ENCODE peak calls at places on chromosomes 16 and 17, in five cellular contexts. Z, M, Q, C and E are unnamed samples.
A peak's percentile ranks its signal among the peaks of the same experiment; 100 is the strongest.

GRCh38 chr17:41873559-41874292 is 8.5 kb upstream of the KLHL11 start:
- DNase-seq in M (no peak), Z (no peak), C (no peak), Q (no peak), E (no peak)

GRCh38 chr17:79340286-79340685 is 265.7 kb downstream of the ENGASE start:
- DNase-seq in M (no peak), C (no peak), Q (no peak), Z (no peak), E (no peak)

GRCh38 chr16:89094252-89094901 is 725 bp downstream of the ACSF3 start:
- DNase-seq in M (no peak), Q (no peak), Z (no peak), C (no peak), E (no peak)

GRCh38 chr17:77728871-77729270 is 229.6 kb upstream of the TNRC6C start:
- DNase-seq in Q (peak; percentile 18), C (no peak), M (no peak), Z (no peak), E (no peak)

GRCh38 chr17:6070895-6071511 is 824 bp downstream of the WSCD1 start:
- DNase-seq in M (no peak), Q (no peak), C (no peak), Z (no peak), E (no peak)

GRCh38 chr17:1762906-1763829 is 1.3 kb downstream of the SERPINF1 start:
- DNase-seq in Q (no peak), Z (no peak), C (no peak), M (peak; percentile 92), E (no peak)

GRCh38 chr16:86171329-86171728 is 272.4 kb downstream of the IRF8 start:
- DNase-seq in C (no peak), Q (no peak), Z (no peak), M (peak; percentile 15), E (no peak)

GRCh38 chr16:12646490-12647274 is 157.0 kb downstream of the CPPED1 start:
- DNase-seq in M (no peak), Q (peak; percentile 77), Z (no peak), C (no peak), E (no peak)

GRCh38 chr16:66936889-66937554 is 1.7 kb downstream of the CES2 start:
- DNase-seq in Z (no peak), M (no peak), C (no peak), Q (no peak), E (no peak)

GRCh38 chr17:79125503-79125902 is 50.9 kb downstream of the ENGASE start:
- DNase-seq in Z (no peak), C (no peak), M (no peak), Q (no peak), E (no peak)

GRCh38 chr17:49836111-49837030 is 11.5 kb downstream of the TAC4 start:
- DNase-seq in Z (no peak), Q (no peak), C (no peak), M (peak; percentile 85), E (no peak)

GRCh38 chr17:69424287-69425041 is 10.0 kb downstream of the MAP2K6 start:
- DNase-seq in Q (no peak), C (no peak), Z (no peak), M (no peak), E (no peak)

GRCh38 chr17:53780320-53780719 is 42.4 kb upstream of the KIF2B start:
- DNase-seq in Q (no peak), C (no peak), M (no peak), Z (no peak), E (no peak)

GRCh38 chr16:67464565-67464964 is 16.4 kb downstream of the ATP6V0D1 start:
- DNase-seq in C (no peak), Z (no peak), M (no peak), Q (no peak), E (no peak)

GRCh38 chr16:4207683-4208528 is 34.0 kb downstream of the SRL start:
- DNase-seq in C (no peak), Z (no peak), M (no peak), Q (no peak), E (no peak)

GRCh38 chr17:37570527-37571093 is 38.6 kb downstream of the SYNRG start:
- DNase-seq in Z (no peak), M (peak; percentile 49), Q (no peak), C (no peak), E (no peak)

GRCh38 chr17:3554440-3554839 is 3.2 kb downstream of the TRPV3 start:
- DNase-seq in Z (no peak), M (no peak), C (no peak), Q (no peak), E (no peak)

GRCh38 chr17:43399839-43400328 is 1.1 kb downstream of the ARL4D start:
- DNase-seq in C (no peak), Z (no peak), Q (no peak), M (no peak), E (no peak)

GRCh38 chr16:64121473-64121872 is 1000.4 kb downstream of the CDH11 start:
- DNase-seq in Q (no peak), M (peak; percentile 2), Z (no peak), C (no peak), E (no peak)

GRCh38 chr16:11582157-11582814 is 4.4 kb downstream of the LITAF start:
- DNase-seq in M (no peak), Z (no peak), C (no peak), Q (no peak), E (no peak)

GRCh38 chr17:31509095-31509804 is 117.8 kb downstream of the RAB11FIP4 start:
- DNase-seq in Z (no peak), Q (no peak), C (no peak), M (no peak), E (no peak)

GRCh38 chr16:72123426-72123825 is 29.8 kb downstream of the DHX38 start:
- DNase-seq in Z (no peak), M (no peak), C (no peak), Q (peak; percentile 43), E (no peak)

GRCh38 chr16:84175351-84176081 is 11.3 kb downstream of the TAF1C start:
- DNase-seq in Z (peak; percentile 49), C (no peak), M (no peak), Q (no peak), E (peak; percentile 70)

GRCh38 chr17:76038050-76038449 is 10.9 kb upstream of the EVPL start:
- DNase-seq in Q (no peak), M (no peak), C (no peak), Z (no peak), E (no peak)

GRCh38 chr16:70428178-70428998 is 10.5 kb downstream of the ST3GAL2 start:
- DNase-seq in Q (peak; percentile 95), Z (no peak), C (peak; percentile 93), M (peak; percentile 98), E (no peak)

GRCh38 chr16:89322381-89323119 is 105.0 kb downstream of the ZNF778 start:
- DNase-seq in Q (no peak), M (peak; percentile 91), Z (no peak), C (no peak), E (no peak)

GRCh38 chr17:19270347-19270950 is 33.3 kb downstream of the EPN2 start:
- DNase-seq in C (no peak), Z (no peak), Q (no peak), M (no peak), E (no peak)

GRCh38 chr16:51763072-51763658 is 612.1 kb upstream of the SALL1 start:
- DNase-seq in C (no peak), Q (no peak), M (no peak), Z (no peak), E (no peak)

GRCh38 chr16:57493767-57494166 is 7.5 kb upstream of the DOK4 start:
- DNase-seq in Q (no peak), M (no peak), Z (no peak), C (no peak), E (no peak)

GRCh38 chr16:69406780-69407331 is 17.6 kb upstream of the CYB5B start:
- DNase-seq in Q (no peak), Z (no peak), M (no peak), C (no peak), E (no peak)

GRCh38 chr17:80461527-80462166 is 14.8 kb downstream of the NPTX1 start:
- DNase-seq in Z (no peak), C (no peak), M (no peak), Q (no peak), E (no peak)

GRCh38 chr17:9472541-9472940 is 103.1 kb downstream of the STX8 start:
- DNase-seq in M (peak; percentile 49), Z (no peak), Q (no peak), C (no peak), E (no peak)

GRCh38 chr16:89723279-89724250 is 2.2 kb downstream of the ZNF276 start:
- DNase-seq in C (no peak), M (peak; percentile 36), Q (no peak), Z (peak; percentile 68), E (peak; percentile 88)

GRCh38 chr16:47058295-47059086 is 85.0 kb upstream of the DNAJA2 start:
- DNase-seq in C (no peak), Z (no peak), Q (peak; percentile 16), M (peak; percentile 54), E (no peak)